ENCODE peak calls at places on chromosome 15, in seven cellular contexts. G is OCI-LY7, H is NB4, S is BJ, Y is foreskin fibroblast, C is kidney epithelial cell, V is HFF-Myc. Q is an unnamed sample.
A peak's percentile ranks its signal among the peaks of the same experiment; 100 is the strongest.

GRCh38 chr15:61701455-61701854 is 358.8 kb downstream of the VPS13C start:
- DNase-seq in G (no peak), H (no peak), S (no peak), Y (no peak), C (no peak), V (no peak), Q (no peak)

GRCh38 chr15:64883097-64883581 is 28.6 kb upstream of the ANKDD1A start:
- DNase-seq in G (no peak), H (peak; percentile 79), S (no peak), Y (no peak), C (no peak), V (no peak), Q (peak; percentile 71)

GRCh38 chr15:89091667-89092220 is 3.5 kb downstream of the ABHD2 start:
- DNase-seq in G (no peak), H (no peak), S (no peak), Y (no peak), C (no peak), V (no peak), Q (no peak)

GRCh38 chr15:78329625-78330024 is 10.5 kb upstream of the CRABP1 start:
- DNase-seq in G (no peak), H (no peak), S (no peak), Y (no peak), C (no peak), V (no peak), Q (no peak)

GRCh38 chr15:52232327-52232726 is 41.1 kb upstream of the GNB5 start:
- DNase-seq in G (peak; percentile 82), H (no peak), S (no peak), Y (no peak), C (no peak), V (no peak), Q (peak; percentile 60)

GRCh38 chr15:96252148-96252547 is 78.4 kb upstream of the NR2F2 start:
- DNase-seq in G (no peak), H (no peak), S (no peak), Y (no peak), C (peak; percentile 86), V (no peak), Q (no peak)

GRCh38 chr15:90300988-90301715 is 35.7 kb downstream of the NGRN start:
- DNase-seq in G (peak; percentile 71), H (peak; percentile 73), S (no peak), Y (no peak), C (no peak), V (no peak), Q (peak; percentile 33)

GRCh38 chr15:37856109-37856508 is 78.3 kb upstream of the TMCO5A start:
- DNase-seq in G (no peak), H (no peak), S (no peak), Y (no peak), C (no peak), V (no peak), Q (no peak)

GRCh38 chr15:41656188-41656587 is 4.0 kb upstream of the MGA start:
- DNase-seq in G (no peak), H (no peak), S (no peak), Y (peak; percentile 26), C (no peak), V (no peak), Q (no peak)

GRCh38 chr15:85563328-85563727 is 182.9 kb downstream of the AKAP13 start:
- DNase-seq in G (no peak), H (no peak), S (no peak), Y (peak; percentile 43), C (no peak), V (no peak), Q (no peak)

GRCh38 chr15:87672309-87672897 is 584.1 kb downstream of the NTRK3 start:
- DNase-seq in G (no peak), H (no peak), S (no peak), Y (no peak), C (no peak), V (peak; percentile 17), Q (no peak)

GRCh38 chr15:77889009-77889806 is 188.3 kb downstream of the TBC1D2B start:
- DNase-seq in G (no peak), H (no peak), S (no peak), Y (no peak), C (no peak), V (no peak), Q (no peak)

GRCh38 chr15:38041576-38041975 is 107.1 kb downstream of the TMCO5A start:
- DNase-seq in G (no peak), H (no peak), S (peak; percentile 55), Y (peak; percentile 58), C (no peak), V (peak; percentile 72), Q (no peak)

GRCh38 chr15:90000175-90000923 is 775 bp upstream of the ZNF710 start:
- DNase-seq in G (peak; percentile 16), H (peak; percentile 74), S (no peak), Y (no peak), C (no peak), V (no peak), Q (peak; percentile 78)

GRCh38 chr15:72033285-72033684 is 84.7 kb downstream of the MYO9A start:
- DNase-seq in G (no peak), H (no peak), S (no peak), Y (no peak), C (no peak), V (no peak), Q (no peak)

GRCh38 chr15:90594297-90594696 is 64.6 kb downstream of the CRTC3 start:
- DNase-seq in G (peak; percentile 93), H (no peak), S (no peak), Y (no peak), C (peak; percentile 18), V (no peak), Q (no peak)

GRCh38 chr15:26866298-26867198 is at the start of gene GABRA5:
- DNase-seq in G (no peak), H (no peak), S (no peak), Y (no peak), C (no peak), V (no peak), Q (no peak)

GRCh38 chr15:59339252-59339672 is 33.4 kb downstream of the MYO1E start:
- DNase-seq in G (no peak), H (no peak), S (no peak), Y (peak; percentile 29), C (no peak), V (no peak), Q (no peak)

DNA sequence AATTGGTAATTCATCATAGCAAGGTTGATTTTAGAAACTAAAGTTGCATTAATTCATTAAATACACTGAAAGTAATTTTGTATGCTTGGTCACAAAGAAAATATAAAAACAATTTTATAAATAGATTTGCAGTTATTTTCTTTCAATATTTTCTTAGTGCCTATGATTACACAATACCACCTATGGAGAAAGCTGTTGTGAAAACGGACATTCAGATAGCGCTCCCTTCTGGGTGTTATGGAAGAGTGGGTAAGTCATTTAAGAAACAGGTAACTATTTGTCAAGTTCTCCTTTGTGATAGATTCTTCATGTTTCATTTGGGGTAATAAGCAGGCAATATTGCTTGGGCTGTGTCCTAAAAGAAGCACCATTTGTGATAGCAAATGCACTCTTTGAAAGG is 3.0 kb downstream of the DUT start:
- DNase-seq in G (no peak), H (peak; percentile 63), S (no peak), Y (no peak), C (no peak), V (no peak), Q (no peak)
- TF ChIP-seq CTCF in G (peak; percentile 33), H (peak; percentile 30), S (no peak), Y (no peak), C (no peak), V (no peak), Q (no peak)

DNA sequence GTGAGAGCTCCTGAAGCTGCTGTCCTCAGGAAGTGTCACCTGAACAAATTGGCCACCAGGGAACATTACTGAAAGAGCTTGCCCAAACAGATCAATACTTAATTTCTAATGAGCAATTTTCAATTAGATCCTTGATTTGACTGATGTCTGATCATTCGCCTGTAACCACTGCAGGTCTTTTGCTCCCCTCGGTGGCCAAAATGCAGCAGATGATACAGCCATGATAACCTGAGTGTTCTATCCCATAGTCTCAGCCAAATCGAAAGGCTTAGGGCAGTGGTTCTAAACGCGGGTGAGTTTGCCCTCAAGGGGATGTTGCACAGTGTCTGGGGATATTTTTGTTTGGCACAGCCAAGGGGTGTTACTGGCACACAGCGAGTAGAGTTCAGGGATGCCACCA is 57.7 kb upstream of the MEX3B start:
- DNase-seq in G (no peak), H (no peak), S (no peak), Y (no peak), C (no peak), V (no peak), Q (no peak)
- TF ChIP-seq CTCF in G (peak; percentile 54), H (peak; percentile 18), S (peak; percentile 13), Y (peak; percentile 2), C (no peak), V (no peak), Q (no peak)

DNA sequence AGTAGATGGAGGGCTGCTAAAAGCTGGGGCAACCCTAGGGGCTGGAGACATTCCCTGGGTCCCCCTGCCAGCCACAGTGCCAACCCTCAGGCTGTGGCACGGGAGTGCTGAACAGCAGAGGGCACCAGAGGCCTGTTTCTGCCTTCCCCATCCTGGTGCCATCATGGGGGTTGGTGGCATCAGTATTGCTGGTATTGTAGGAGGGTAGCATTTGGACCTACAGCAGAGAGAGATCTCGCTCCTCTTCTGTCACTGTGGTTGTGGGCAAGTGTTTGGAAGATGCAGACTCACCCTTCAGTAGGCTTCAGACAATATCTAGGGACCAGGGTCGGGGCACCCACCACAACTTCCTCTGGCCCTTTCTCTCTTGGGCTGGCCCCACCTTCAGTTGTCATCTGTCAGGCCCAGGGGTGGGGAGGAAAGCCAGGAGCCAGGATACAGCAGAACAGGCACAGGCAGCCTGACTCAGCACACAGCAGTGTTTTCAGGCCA is 123.5 kb downstream of the RPLP1 start:
- DNase-seq in G (peak; percentile 43), H (peak; percentile 80), S (no peak), Y (no peak), C (no peak), V (no peak), Q (peak; percentile 42)
- TF ChIP-seq CTCF in G (peak; percentile 81), H (peak; percentile 80), S (peak; percentile 62), Y (peak; percentile 61), C (peak; percentile 78), V (peak; percentile 65), Q (peak; percentile 77)

GRCh38 chr15:80179966-80180365 is 27.2 kb downstream of the FAH start:
- DNase-seq in G (no peak), H (no peak), S (no peak), Y (no peak), C (no peak), V (no peak), Q (no peak)

GRCh38 chr15:80179025-80179759 is 26.4 kb downstream of the FAH start:
- DNase-seq in G (no peak), H (no peak), S (peak; percentile 78), Y (peak; percentile 93), C (peak; percentile 88), V (peak; percentile 73), Q (no peak)

GRCh38 chr15:80182611-80183210 is 29.9 kb downstream of the FAH start:
- DNase-seq in G (no peak), H (no peak), S (peak; percentile 51), Y (peak; percentile 89), C (no peak), V (peak; percentile 90), Q (no peak)

GRCh38 chr15:80180986-80181385 is 28.2 kb downstream of the FAH start:
- DNase-seq in G (no peak), H (no peak), S (no peak), Y (no peak), C (no peak), V (no peak), Q (no peak)

DNA sequence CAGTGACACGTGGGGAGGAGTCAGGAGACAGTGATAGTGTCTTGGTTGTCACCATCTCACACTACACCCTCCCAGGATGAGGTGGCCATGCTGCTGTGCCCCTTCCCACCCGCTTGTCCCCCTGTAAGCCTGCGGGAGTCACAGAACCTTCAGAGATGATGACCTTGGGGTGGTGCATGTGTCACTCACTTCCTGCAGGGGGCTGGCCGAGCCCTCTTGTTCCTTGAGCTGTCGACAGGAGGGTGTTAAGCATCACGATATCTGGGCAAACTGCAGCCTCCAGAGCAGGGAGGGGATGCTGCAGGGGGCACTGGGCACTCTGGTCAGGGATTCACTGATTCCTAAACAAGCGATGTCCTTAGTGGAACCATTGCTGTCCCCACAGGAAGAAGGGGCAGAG is 27.7 kb downstream of the FAH start:
- DNase-seq in G (no peak), H (no peak), S (no peak), Y (no peak), C (no peak), V (no peak), Q (no peak)
- TF ChIP-seq CTCF in G (no peak), H (no peak), S (no peak), Y (no peak), C (no peak), V (no peak), Q (no peak)

Q was measured in GM20000.